ENCODE peak calls at places on chromosomes 7 and 10, in four cellular contexts. A is AG04450; O is A549; E is CD8-positive, alpha-beta T cell. F is an unnamed sample.

GRCh38 chr10:129962558-129963075 is 1.5 kb downstream of the EBF3 start:
- DNase-seq in A (no peak), O (no peak), E (no peak), F (no peak)

GRCh38 chr10:70613941-70614340 is 11.4 kb upstream of the PRF1 start:
- DNase-seq in A (no peak), O (no peak), E (no peak), F (no peak)

GRCh38 chr10:61779950-61780659 is 117.4 kb downstream of the CABCOCO1 start:
- DNase-seq in A (no peak), O (no peak), E (no peak), F (peak; percentile 73)

GRCh38 chr7:151146761-151147160 is 20.7 kb downstream of the GBX1 start:
- DNase-seq in A (no peak), O (no peak), E (no peak), F (no peak)

GRCh38 chr10:22369433-22370072 is 24.3 kb downstream of the SPAG6 start:
- DNase-seq in A (no peak), O (no peak), E (no peak), F (peak; percentile 3)

GRCh38 chr10:4229106-4229505 is 444.1 kb upstream of the KLF6 start:
- DNase-seq in A (no peak), O (no peak), E (no peak), F (no peak)

GRCh38 chr7:155357573-155358041 is 59.9 kb downstream of the INSIG1 start:
- DNase-seq in A (no peak), O (no peak), E (no peak), F (no peak)

GRCh38 chr10:19629559-19629958 is 186.7 kb upstream of the PLXDC2 start:
- DNase-seq in A (no peak), O (no peak), E (no peak), F (no peak)

GRCh38 chr7:135798104-135798503 is 49.5 kb upstream of the FAM180A start:
- DNase-seq in A (no peak), O (no peak), E (no peak), F (no peak)

GRCh38 chr7:68246189-68246633 is 1249.6 kb downstream of the TYW1 start:
- DNase-seq in A (no peak), O (no peak), E (no peak), F (peak; percentile 46)

GRCh38 chr7:109309790-109310189 is 740.1 kb downstream of the DNAJB9 start:
- DNase-seq in A (no peak), O (no peak), E (no peak), F (no peak)

GRCh38 chr10:13079776-13080050 is 20.2 kb upstream of the OPTN start:
- DNase-seq in A (no peak), O (no peak), E (no peak), F (no peak)

GRCh38 chr10:122441961-122442360 is 12.5 kb upstream of the ARMS2 start:
- DNase-seq in A (no peak), O (peak; percentile 78), E (no peak), F (peak; percentile 57)

GRCh38 chr7:150791304-150791703 is 8.9 kb downstream of the TMEM176B start:
- DNase-seq in A (no peak), O (no peak), E (no peak), F (no peak)

GRCh38 chr7:4861673-4862072 is at the start of gene PAPOLB:
- DNase-seq in A (no peak), O (no peak), E (peak; percentile 13), F (no peak)

GRCh38 chr7:108415821-108416536 is 40.3 kb downstream of the NRCAM start:
- DNase-seq in A (no peak), O (peak; percentile 56), E (no peak), F (peak; percentile 65)

GRCh38 chr7:98995111-98995510 is 116.8 kb downstream of the TRRAP start:
- DNase-seq in A (no peak), O (no peak), E (no peak), F (no peak)

GRCh38 chr10:5583525-5584175 is 58.9 kb downstream of the CALML3 start:
- DNase-seq in A (no peak), O (no peak), E (no peak), F (peak; percentile 78)

GRCh38 chr10:72754275-72755032 is 62.5 kb downstream of the MCU start:
- DNase-seq in A (no peak), O (no peak), E (no peak), F (no peak)

DNA sequence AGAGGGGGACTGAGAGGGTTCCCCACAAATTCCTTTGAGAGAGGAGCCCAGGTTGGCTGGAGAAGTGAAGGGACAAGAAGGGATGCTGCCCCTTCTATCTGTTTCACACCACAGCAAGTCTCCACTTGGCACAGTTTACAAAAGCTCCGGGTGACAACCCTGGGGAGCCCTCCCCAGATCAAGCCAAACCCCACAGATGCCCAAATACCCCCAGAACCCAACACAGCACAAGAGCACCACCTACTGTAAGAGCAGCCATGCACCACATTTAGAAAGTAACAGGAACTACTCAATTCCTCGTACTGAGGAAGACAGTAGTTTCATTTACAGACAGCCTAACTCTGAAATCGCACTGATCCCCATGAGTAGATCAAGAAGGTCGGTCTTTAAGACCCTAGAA is 67.8 kb upstream of the ATP6V0A4 start:
- DNase-seq in A (no peak), O (no peak), E (no peak), F (no peak)
- TF ChIP-seq CTCF in A (no peak), O (peak; percentile 58), E (peak; percentile 52), F (peak; percentile 78)

DNA sequence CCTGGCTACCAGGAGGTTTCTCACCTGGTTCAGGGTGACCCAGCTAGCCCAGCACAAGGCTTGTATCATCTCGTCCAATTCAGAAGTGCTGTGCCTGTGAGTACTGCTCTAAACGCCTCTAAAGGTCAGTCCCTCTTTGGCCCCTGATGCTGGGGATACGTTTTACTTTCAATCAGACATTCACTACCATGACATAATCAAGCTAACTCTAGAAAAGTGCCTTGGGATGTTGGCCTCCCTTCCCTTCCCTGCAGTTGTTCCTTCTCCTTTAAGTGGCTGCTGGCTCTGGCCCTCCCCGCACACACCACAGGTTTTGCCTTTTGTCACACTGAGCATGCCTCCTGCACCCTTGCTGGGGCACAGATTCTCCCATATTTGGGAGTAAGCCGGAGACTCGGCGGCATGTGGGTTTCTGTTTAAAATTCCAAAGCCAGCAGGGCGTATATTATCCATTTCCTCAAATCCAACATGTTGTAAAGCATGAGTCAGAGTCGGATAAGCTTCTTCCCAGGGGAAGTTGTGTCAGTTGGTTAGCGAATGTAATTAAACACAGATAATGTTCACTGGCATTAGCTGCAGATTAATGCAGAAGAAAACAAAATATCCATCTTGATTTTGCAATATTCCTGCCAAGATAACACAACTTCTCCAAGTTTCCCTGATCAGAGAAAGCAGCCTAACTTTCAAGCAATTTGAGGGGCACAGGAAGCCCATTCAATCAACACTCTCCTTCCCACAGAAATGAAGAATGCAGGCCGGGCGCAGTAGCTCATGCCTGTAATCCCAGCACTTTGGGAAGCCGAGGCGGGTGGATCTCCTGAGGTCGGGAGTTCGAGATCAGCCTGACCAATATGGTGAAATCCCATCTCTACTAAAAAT is 31.8 kb upstream of the VCL start:
- DNase-seq in A (peak; percentile 98), O (peak; percentile 81), E (no peak), F (peak; percentile 98)
- H3K4me3 ChIP-seq in A (peak overlapping the region; percentile 5), O (peak overlapping the region; percentile 5), E (no peak overlapping the region), F (peak overlapping the region; percentile 10)

DNA sequence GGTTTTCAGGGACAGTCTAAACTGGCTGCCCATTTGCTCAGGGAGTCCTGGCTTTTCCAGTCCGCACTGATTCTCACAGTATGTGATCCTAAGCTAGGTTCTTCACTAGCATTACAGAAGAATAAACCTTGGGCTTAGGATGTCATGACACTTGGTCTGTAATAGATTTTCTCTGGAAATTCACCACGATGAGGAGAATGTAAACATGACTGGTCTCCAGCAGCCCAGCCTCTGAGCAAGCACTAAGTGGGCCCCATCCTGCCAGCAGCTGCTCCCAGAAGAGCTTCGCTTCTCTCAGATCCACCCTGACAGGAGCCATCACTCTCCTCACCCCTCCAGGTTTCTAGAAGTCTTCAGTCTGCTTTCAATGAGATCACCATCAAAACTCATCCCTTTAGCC is 103.7 kb upstream of the ZPBP start:
- DNase-seq in A (no peak), O (no peak), E (no peak), F (no peak)
- TF ChIP-seq CTCF in A (no peak), O (no peak), E (no peak), F (no peak)

GRCh38 chr7:86647340-86648094 is 3.8 kb downstream of the GRM3 start:
- DNase-seq in A (no peak), O (no peak), E (no peak), F (no peak)
- H3K4me3 ChIP-seq in A (no peak overlapping the region), O (no peak overlapping the region), E (no peak overlapping the region), F (no peak overlapping the region)

GRCh38 chr7:28811990-28812389 is 146.1 kb downstream of the TRIL start:
- DNase-seq in A (no peak), O (no peak), E (no peak), F (no peak)

GRCh38 chr7:28806841-28807240 is 151.3 kb downstream of the TRIL start:
- DNase-seq in A (no peak), O (no peak), E (no peak), F (no peak)

GRCh38 chr7:28807396-28807994 is 150.6 kb downstream of the TRIL start:
- DNase-seq in A (no peak), O (no peak), E (no peak), F (no peak)

GRCh38 chr7:28811003-28811402 is 147.1 kb downstream of the TRIL start:
- DNase-seq in A (no peak), O (no peak), E (no peak), F (no peak)

GRCh38 chr7:28808786-28809533 is 149.2 kb downstream of the TRIL start:
- DNase-seq in A (no peak), O (no peak), E (no peak), F (no peak)
- TF ChIP-seq CTCF in A (no peak), O (no peak), E (no peak), F (no peak)

GRCh38 chr7:131072505-131073091 is 255.1 kb upstream of the MKLN1 start:
- DNase-seq in A (no peak), O (peak; percentile 43), E (no peak), F (no peak)
- H3K4me3 ChIP-seq in A (no peak overlapping the region), O (no peak overlapping the region), E (no peak overlapping the region), F (no peak overlapping the region)

DNA sequence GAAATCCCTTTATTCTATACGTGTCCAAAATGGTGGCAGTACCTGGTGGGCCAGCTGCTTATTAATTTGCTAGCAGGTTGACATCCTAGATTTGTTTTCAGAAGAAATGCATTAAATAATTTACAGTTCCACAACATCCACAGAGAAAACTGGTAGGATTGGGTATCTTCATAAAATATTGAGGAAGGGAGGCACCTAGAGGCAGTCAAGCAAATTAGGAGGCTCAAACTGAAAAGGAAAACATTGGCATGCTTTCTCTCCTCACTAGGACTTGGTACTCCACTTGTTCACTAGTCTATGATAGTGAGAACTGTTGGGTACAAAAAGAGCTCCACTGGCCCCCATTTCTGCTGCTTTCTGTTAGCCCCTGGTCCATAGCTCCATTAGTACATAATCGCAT is 18.3 kb upstream of the LRGUK start:
- DNase-seq in A (no peak), O (no peak), E (no peak), F (no peak)
- TF ChIP-seq CTCF in A (no peak), O (peak; percentile 32), E (no peak), F (no peak)

GRCh38 chr10:43287056-43288007 is 20.5 kb upstream of the RASGEF1A start:
- DNase-seq in A (no peak), O (peak; percentile 72), E (peak; percentile 54), F (peak; percentile 10)
- H3K4me3 ChIP-seq in A (no peak overlapping the region), O (no peak overlapping the region), E (no peak overlapping the region), F (no peak overlapping the region)

GRCh38 chr7:94600267-94600666 is 55.7 kb downstream of the SGCE start:
- DNase-seq in A (no peak), O (no peak), E (no peak), F (no peak)

GRCh38 chr7:94605031-94605430 is 50.9 kb downstream of the SGCE start:
- DNase-seq in A (no peak), O (no peak), E (no peak), F (no peak)

GRCh38 chr7:94602181-94602580 is 53.8 kb downstream of the SGCE start:
- DNase-seq in A (no peak), O (no peak), E (no peak), F (no peak)
- TF ChIP-seq CTCF in A (no peak), O (no peak), E (no peak), F (no peak)

F was measured in epithelial cell of proximal tubule.